ENCODE peak calls at places on chromosomes 6 and 20, in four cellular contexts. U is body of pancreas, R is GM06990, Z is AG04449. W is an unnamed sample.

GRCh38 chr20:37863289-37863688 is 39.6 kb upstream of the VSTM2L start:
- DNase-seq in U (no peak), R (no peak), Z (no peak), W (no peak)

GRCh38 chr20:34362502-34363061 is 491 bp upstream of the ITCH start:
- DNase-seq in U (no peak), R (no peak), Z (no peak), W (no peak)

GRCh38 chr20:14925286-14925685 is 587.9 kb upstream of the FLRT3 start:
- DNase-seq in U (no peak), R (no peak), Z (no peak), W (no peak)

GRCh38 chr6:111096246-111096645 is 8.9 kb downstream of the SLC16A10 start:
- DNase-seq in U (peak), R (no peak), Z (no peak), W (no peak)

GRCh38 chr6:40792183-40792582 is 205.0 kb upstream of the LRFN2 start:
- DNase-seq in U (no peak), R (no peak), Z (no peak), W (no peak)

GRCh38 chr20:3283222-3283820 is 44.3 kb upstream of the SLC4A11 start:
- DNase-seq in U (no peak), R (no peak), Z (no peak), W (no peak)

GRCh38 chr6:158572653-158573541 is 13.0 kb downstream of the TMEM181 start:
- DNase-seq in U (no peak), R (no peak), Z (no peak), W (no peak)

GRCh38 chr6:20873425-20874190 is 339.4 kb downstream of the CDKAL1 start:
- DNase-seq in U (no peak), R (no peak), Z (no peak), W (no peak)

GRCh38 chr20:13058666-13059389 is 50.1 kb downstream of the SPTLC3 start:
- DNase-seq in U (no peak), R (no peak), Z (no peak), W (no peak)

GRCh38 chr6:89369009-89369408 is 16.5 kb upstream of the UBE2J1 start:
- DNase-seq in U (peak), R (no peak), Z (no peak), W (no peak)

GRCh38 chr20:8094845-8095244 is 37.2 kb upstream of the PLCB1 start:
- DNase-seq in U (no peak), R (no peak), Z (no peak), W (no peak)

GRCh38 chr6:79266051-79266450 is 31.6 kb upstream of the HMGN3 start:
- DNase-seq in U (no peak), R (no peak), Z (no peak), W (no peak)

GRCh38 chr6:123945386-123945785 is 141.7 kb downstream of the NKAIN2 start:
- DNase-seq in U (no peak), R (no peak), Z (no peak), W (no peak)

GRCh38 chr20:21184810-21185209 is 58.9 kb downstream of the KIZ start:
- DNase-seq in U (no peak), R (no peak), Z (no peak), W (peak)

DNA sequence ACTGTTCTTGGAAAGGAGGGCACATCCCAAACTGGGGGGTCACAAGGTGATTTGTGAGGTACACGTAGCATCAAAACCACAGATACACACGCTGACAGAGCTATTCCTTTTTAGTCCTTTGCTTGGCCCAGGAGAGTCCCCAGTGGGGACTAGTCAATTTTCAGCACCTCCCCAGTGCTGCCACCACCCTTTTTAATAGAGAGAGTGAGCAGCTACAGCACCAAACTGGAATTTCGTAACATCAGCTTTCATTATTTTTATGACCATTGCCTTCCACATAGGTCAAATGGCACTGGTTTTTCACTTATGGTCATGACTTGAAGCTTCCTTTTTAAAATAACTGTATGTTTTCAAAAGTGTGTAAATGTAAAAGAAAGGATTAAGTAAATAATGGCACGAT is 95.4 kb downstream of the ANKRD60 start:
- DNase-seq in U (no peak), R (no peak), Z (no peak), W (no peak)
- TF ChIP-seq CTCF in U (no peak), R (no peak), Z (no peak), W (no peak)

GRCh38 chr6:14464049-14464448 is 346.5 kb downstream of the CD83 start:
- DNase-seq in U (no peak), R (no peak), Z (no peak), W (no peak)
- TF ChIP-seq CTCF in U (no peak), R (no peak), Z (no peak), W (peak)

GRCh38 chr6:156876302-156876701 is 99.1 kb downstream of the ARID1B start:
- DNase-seq in U (peak), R (no peak), Z (no peak), W (no peak)
- TF ChIP-seq CTCF in U (peak), R (peak), Z (peak), W (peak)

DNA sequence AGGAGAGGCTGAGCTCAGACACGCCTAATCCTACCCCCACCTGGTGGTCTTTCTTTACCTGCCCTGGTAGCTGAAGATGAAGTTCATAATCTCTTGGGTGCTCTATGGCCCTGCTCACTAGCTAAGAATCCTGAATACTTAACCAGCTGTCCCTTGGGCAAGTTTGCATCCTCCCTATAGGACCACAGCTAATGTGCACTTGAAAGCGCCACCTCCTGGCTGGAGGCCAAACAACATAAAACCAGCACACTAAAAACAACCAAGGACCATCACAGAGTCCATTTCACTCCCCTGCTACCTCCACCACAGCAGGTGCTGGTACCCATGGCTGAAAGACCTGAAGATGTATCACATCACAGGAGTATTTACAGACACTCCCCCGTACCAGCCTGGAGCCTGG is 155.5 kb upstream of the SLC24A3 start:
- DNase-seq in U (no peak), R (no peak), Z (no peak), W (no peak)
- TF ChIP-seq CTCF in U (no peak), R (peak), Z (no peak), W (no peak)

GRCh38 chr20:41329435-41330342 is 10.9 kb upstream of the LPIN3 start:
- DNase-seq in U (peak), R (peak), Z (peak), W (peak)
- TF ChIP-seq CTCF in U (no peak), R (no peak), Z (no peak), W (no peak)

GRCh38 chr6:147382945-147383554 is 125.4 kb upstream of the SAMD5 start:
- DNase-seq in U (no peak), R (no peak), Z (no peak), W (peak)
- TF ChIP-seq CTCF in U (peak), R (no peak), Z (peak), W (peak)

W was measured in epithelial cell of proximal tubule.